ENCODE peak calls at places on chromosomes 12 and 14, in seven cellular contexts. P, U, R, W, K, A and G are unnamed samples.

GRCh38 chr12:126390969-126391566 is 1325.8 kb downstream of the AACS start:
- DNase-seq in P (no peak), U (no peak), R (no peak), W (no peak), K (no peak), A (no peak), G (no peak)

GRCh38 chr12:89544730-89545184 is 18.9 kb upstream of the POC1B start:
- DNase-seq in P (peak), U (peak), R (no peak), W (no peak), K (peak), A (no peak), G (no peak)

GRCh38 chr14:49732896-49733295 is 35.1 kb upstream of the KLHDC2 start:
- DNase-seq in P (no peak), U (no peak), R (no peak), W (no peak), K (no peak), A (no peak), G (no peak)

GRCh38 chr12:54051916-54052744 is 1.5 kb upstream of the HOXC4 start:
- DNase-seq in P (peak), U (peak), R (no peak), W (no peak), K (peak), A (no peak), G (peak)

GRCh38 chr12:56071648-56072047 is 8.3 kb upstream of the ERBB3 start:
- DNase-seq in P (peak), U (no peak), R (no peak), W (no peak), K (no peak), A (no peak), G (no peak)

GRCh38 chr14:54048311-54048710 is 91.7 kb upstream of the BMP4 start:
- DNase-seq in P (no peak), U (no peak), R (no peak), W (no peak), K (peak), A (no peak), G (no peak)

GRCh38 chr12:50387972-50388478 is 8.4 kb downstream of the FAM186A start:
- DNase-seq in P (no peak), U (no peak), R (no peak), W (no peak), K (peak), A (no peak), G (no peak)

GRCh38 chr12:120470150-120470817 is 736 bp upstream of the SRSF9 start:
- DNase-seq in P (peak), U (no peak), R (no peak), W (peak), K (peak), A (no peak), G (peak)

GRCh38 chr12:47717443-47718193 is 7.7 kb downstream of the ENDOU start:
- DNase-seq in P (peak), U (peak), R (no peak), W (peak), K (peak), A (peak), G (peak)

GRCh38 chr14:103491691-103492090 is 30.9 kb downstream of the CKB start:
- DNase-seq in P (no peak), U (no peak), R (no peak), W (no peak), K (no peak), A (no peak), G (no peak)